ENCODE peak calls at places on chromosomes 11 and 22, in seven cellular contexts. Z, X, I, Y, F, K and V are unnamed samples. For H3K27me3, the result is how much of the 10 kb centered on the place peaks cover.

GRCh38 chr11:8218840-8219239 is 44.8 kb downstream of the LMO1 start:
- DNase-seq in I (no peak), Y (no peak), Z (no peak), X (no peak), F (no peak), K (no peak), V (no peak)

GRCh38 chr11:127470485-127470884 is 469.9 kb upstream of the KIRREL3 start:
- DNase-seq in I (peak), X (peak), F (peak), K (no peak), Y (no peak), Z (peak), V (peak)

GRCh38 chr22:46966846-46967245 is 204.4 kb downstream of the TBC1D22A start:
- DNase-seq in K (no peak), I (no peak), Z (no peak), Y (no peak), X (no peak), F (no peak), V (no peak)

GRCh38 chr22:29816128-29816527 is 21.9 kb downstream of the ASCC2 start:
- DNase-seq in I (no peak), Y (peak), F (no peak), Z (no peak), X (peak), K (no peak), V (no peak)

GRCh38 chr11:74822187-74822586 is 73.5 kb downstream of the RNF169 start:
- DNase-seq in F (no peak), X (peak), Z (no peak), I (no peak), Y (no peak), K (no peak), V (no peak)

GRCh38 chr11:31412946-31413345 is 43.3 kb downstream of the DNAJC24 start:
- DNase-seq in F (peak), X (peak), Y (no peak), Z (no peak), I (no peak), K (no peak), V (no peak)

GRCh38 chr11:3126207-3126865 is 38.8 kb downstream of the OSBPL5 start:
- DNase-seq in Z (no peak), K (peak), I (no peak), F (peak), X (no peak), Y (no peak), V (no peak)

GRCh38 chr22:38479096-38479840 is 11.4 kb downstream of the KDELR3 start:
- DNase-seq in Y (no peak), I (no peak), K (no peak), F (no peak), Z (no peak), X (no peak), V (no peak)

GRCh38 chr22:49948116-49948515 is 12.5 kb upstream of the PIM3 start:
- DNase-seq in I (no peak), K (peak), Z (no peak), Y (no peak), F (no peak), X (no peak), V (no peak)

GRCh38 chr11:103170865-103171264 is 61.6 kb downstream of the DYNC2H1 start:
- DNase-seq in F (no peak), K (no peak), Y (no peak), X (peak), I (no peak), Z (no peak), V (no peak)

GRCh38 chr22:39472570-39473556 is 16.1 kb downstream of the MGAT3 start:
- DNase-seq in Y (no peak), F (no peak), Z (no peak), I (no peak), K (peak), X (no peak), V (no peak)

GRCh38 chr11:64769283-64769682 is 9.1 kb downstream of the SF1 start:
- DNase-seq in I (no peak), Y (no peak), X (no peak), K (no peak), Z (no peak), F (no peak), V (no peak)
- H3K27me3 ChIP-seq in I (under half), Y (under half), X (under half), K (under half), Z (under half), F (under half), V (under half)

DNA sequence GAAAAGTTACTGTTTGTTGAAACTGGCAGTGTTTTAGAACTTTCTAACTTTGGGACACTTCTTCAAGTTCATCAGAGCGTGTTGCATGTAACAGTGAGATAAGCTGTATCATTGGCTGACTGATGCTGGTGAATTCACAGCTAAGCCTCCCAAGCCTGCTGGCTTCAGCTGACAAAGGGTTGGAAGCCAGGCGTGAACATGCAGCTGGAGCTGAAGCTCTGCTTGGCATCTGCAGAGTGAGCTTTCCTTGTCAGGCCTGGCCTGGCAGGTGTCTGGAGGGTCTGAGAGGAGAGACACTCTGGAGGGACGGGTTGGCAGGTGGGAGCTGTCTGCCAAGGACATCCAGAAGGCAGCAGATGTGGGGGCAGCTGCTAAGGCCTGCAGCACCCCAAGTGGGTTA is 1.5 kb downstream of the AMPD3 start:
- DNase-seq in Z (peak), F (no peak), I (peak), Y (no peak), X (peak), K (no peak), V (peak)
- H3K4me3 ChIP-seq in Z (peak), F (peak), I (peak), Y (peak), X (peak), K (peak), V (peak)

GRCh38 chr11:123404626-123405025 is 25.4 kb upstream of the GRAMD1B start:
- DNase-seq in X (no peak), K (no peak), I (peak), Y (no peak), F (no peak), Z (peak), V (no peak)
- H3K27ac ChIP-seq in X (no peak), K (no peak), I (peak), Y (no peak), F (no peak), Z (no peak), V (no peak)

GRCh38 chr22:48442663-48443062 is 1385.0 kb downstream of the BRD1 start:
- DNase-seq in X (no peak), F (no peak), I (no peak), Y (no peak), K (no peak), Z (no peak), V (no peak)
- H3K27me3 ChIP-seq in X (under half), F (under half), I (under half), Y (under half), K (under half), Z (under half), V (under half)

GRCh38 chr22:27223317-27224177 is 566.2 kb downstream of the MIAT start:
- DNase-seq in Z (no peak), Y (no peak), I (no peak), X (peak), K (no peak), F (peak), V (no peak)
- H3K4me3 ChIP-seq in Z (no peak), Y (no peak), I (no peak), X (peak), K (no peak), F (no peak), V (no peak)